ENCODE peak calls at places on chromosomes 16 and 17, in eight cellular contexts. One of them, this sample, is unnamed.

GRCh38 chr16:7363397-7364053 is 30.9 kb downstream of the RBFOX1 start:
- DNase-seq in A549: no peak
- DNase-seq in endothelial cell of umbilical vein: no peak
- DNase-seq in H1: no peak
- DNase-seq in HCT116: no peak
- DNase-seq in K562: no peak
- DNase-seq in HepG2: no peak
- DNase-seq in GM12878: no peak
- DNase-seq in this sample: no peak

GRCh38 chr17:51869387-51869786 is 289.1 kb downstream of the CA10 start:
- DNase-seq in A549: no peak
- DNase-seq in endothelial cell of umbilical vein: no peak
- DNase-seq in H1: peak
- DNase-seq in HCT116: no peak
- DNase-seq in K562: no peak
- DNase-seq in HepG2: peak
- DNase-seq in GM12878: no peak
- DNase-seq in this sample: peak

GRCh38 chr17:14068542-14069250 is 608 bp upstream of the COX10 start:
- DNase-seq in A549: no peak
- DNase-seq in endothelial cell of umbilical vein: no peak
- DNase-seq in H1: no peak
- DNase-seq in HCT116: no peak
- DNase-seq in K562: no peak
- DNase-seq in HepG2: no peak
- DNase-seq in GM12878: no peak
- DNase-seq in this sample: peak

GRCh38 chr16:50272111-50272571 is 5.8 kb downstream of the ADCY7 start:
- DNase-seq in A549: no peak
- DNase-seq in endothelial cell of umbilical vein: no peak
- DNase-seq in H1: no peak
- DNase-seq in HCT116: no peak
- DNase-seq in K562: no peak
- DNase-seq in HepG2: no peak
- DNase-seq in GM12878: no peak
- DNase-seq in this sample: no peak

GRCh38 chr17:59361916-59362810 is 30.7 kb downstream of the YPEL2 start:
- DNase-seq in A549: no peak
- DNase-seq in endothelial cell of umbilical vein: peak
- DNase-seq in H1: no peak
- DNase-seq in HCT116: no peak
- DNase-seq in K562: no peak
- DNase-seq in HepG2: no peak
- DNase-seq in GM12878: peak
- DNase-seq in this sample: no peak

GRCh38 chr16:69494993-69495392 is 70.6 kb downstream of the CYB5B start:
- DNase-seq in A549: no peak
- DNase-seq in endothelial cell of umbilical vein: peak
- DNase-seq in H1: peak
- DNase-seq in HCT116: peak
- DNase-seq in K562: peak
- DNase-seq in HepG2: peak
- DNase-seq in GM12878: no peak
- DNase-seq in this sample: peak

GRCh38 chr17:69141802-69142472 is at the start of gene ABCA6:
- DNase-seq in A549: no peak
- DNase-seq in endothelial cell of umbilical vein: peak
- DNase-seq in H1: no peak
- DNase-seq in HCT116: no peak
- DNase-seq in K562: no peak
- DNase-seq in HepG2: no peak
- DNase-seq in GM12878: no peak
- DNase-seq in this sample: no peak

GRCh38 chr16:81254919-81255526 is 16.5 kb downstream of the BCO1 start:
- DNase-seq in A549: no peak
- DNase-seq in endothelial cell of umbilical vein: no peak
- DNase-seq in H1: no peak
- DNase-seq in HCT116: no peak
- DNase-seq in K562: no peak
- DNase-seq in HepG2: no peak
- DNase-seq in GM12878: no peak
- DNase-seq in this sample: no peak

GRCh38 chr17:81684442-81684911 is 666 bp downstream of the HGS start:
- DNase-seq in A549: peak
- DNase-seq in endothelial cell of umbilical vein: peak
- DNase-seq in H1: no peak
- DNase-seq in HCT116: no peak
- DNase-seq in K562: no peak
- DNase-seq in HepG2: peak
- DNase-seq in GM12878: no peak
- DNase-seq in this sample: no peak

GRCh38 chr16:84451781-84452180 is 52.7 kb downstream of the MEAK7 start:
- DNase-seq in A549: no peak
- DNase-seq in endothelial cell of umbilical vein: no peak
- DNase-seq in H1: no peak
- DNase-seq in HCT116: no peak
- DNase-seq in K562: no peak
- DNase-seq in HepG2: no peak
- DNase-seq in GM12878: no peak
- DNase-seq in this sample: no peak

GRCh38 chr17:17696871-17697633 is 15.8 kb downstream of the RAI1 start:
- DNase-seq in A549: no peak
- DNase-seq in endothelial cell of umbilical vein: no peak
- DNase-seq in H1: no peak
- DNase-seq in HCT116: no peak
- DNase-seq in K562: no peak
- DNase-seq in HepG2: no peak
- DNase-seq in GM12878: no peak
- DNase-seq in this sample: no peak

GRCh38 chr16:16877061-16877460 is 498.1 kb downstream of the NPIPA7 start:
- DNase-seq in A549: no peak
- DNase-seq in endothelial cell of umbilical vein: no peak
- DNase-seq in H1: no peak
- DNase-seq in HCT116: no peak
- DNase-seq in K562: no peak
- DNase-seq in HepG2: no peak
- DNase-seq in GM12878: no peak
- DNase-seq in this sample: no peak

DNA sequence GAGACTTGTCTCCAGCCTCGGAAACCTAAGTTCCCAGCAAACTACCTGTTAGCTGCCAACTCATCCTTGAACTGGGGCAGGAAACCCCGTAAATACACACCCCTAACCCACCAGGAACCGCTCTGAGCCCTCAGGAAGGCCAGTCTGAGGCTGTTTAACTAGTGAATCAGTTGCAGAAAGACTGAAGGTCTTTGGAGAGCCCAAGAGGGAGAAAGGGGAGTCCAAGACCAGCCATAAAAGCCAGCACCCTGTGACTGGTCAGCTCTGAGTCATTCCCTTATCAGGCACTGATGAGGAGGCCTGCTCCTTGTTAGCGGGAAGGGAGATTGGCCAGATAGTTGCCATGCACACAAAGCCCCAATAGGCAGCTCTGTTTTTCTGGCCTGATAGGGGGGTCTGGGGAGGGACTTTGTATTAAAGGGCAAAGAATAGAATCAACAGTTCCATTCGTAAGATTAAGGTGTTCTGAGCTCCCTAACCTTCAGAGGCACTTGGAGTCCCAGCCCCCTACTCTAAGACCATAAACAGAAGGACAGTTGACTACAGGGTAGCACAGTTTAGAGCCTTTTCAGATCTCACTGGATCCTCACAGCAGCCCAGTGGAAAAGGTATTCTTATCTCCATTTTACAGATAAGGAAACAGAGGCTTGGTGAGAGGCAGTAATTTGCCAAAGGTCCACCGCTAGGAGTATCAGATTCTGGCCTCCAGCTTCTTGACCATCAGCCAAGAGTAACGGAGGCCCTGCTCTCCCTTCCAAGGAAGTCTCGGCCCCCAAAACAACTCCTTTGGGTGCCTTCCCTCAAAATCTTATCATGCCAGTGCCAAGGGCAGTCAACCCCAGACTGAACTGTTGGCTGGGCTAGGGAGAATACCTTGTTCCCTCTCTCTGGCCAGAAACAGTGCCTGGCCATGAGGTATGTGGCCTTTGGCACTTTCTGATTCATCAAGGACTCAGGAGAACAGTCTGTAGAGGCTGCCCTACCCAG is 2.2 kb upstream of the KRT19 start:
- DNase-seq in A549: peak
- DNase-seq in endothelial cell of umbilical vein: peak
- DNase-seq in H1: no peak
- DNase-seq in HCT116: peak
- DNase-seq in K562: peak
- DNase-seq in HepG2: peak
- DNase-seq in GM12878: no peak
- DNase-seq in this sample: peak
- TF ChIP-seq MAX in A549: peak
- TF ChIP-seq MAX in endothelial cell of umbilical vein: no peak
- TF ChIP-seq MAX in H1: no peak
- TF ChIP-seq MAX in HCT116: no peak
- TF ChIP-seq MAX in K562: no peak
- TF ChIP-seq MAX in HepG2: no peak
- TF ChIP-seq MAX in GM12878: no peak
- TF ChIP-seq MAX in this sample: no peak

DNA sequence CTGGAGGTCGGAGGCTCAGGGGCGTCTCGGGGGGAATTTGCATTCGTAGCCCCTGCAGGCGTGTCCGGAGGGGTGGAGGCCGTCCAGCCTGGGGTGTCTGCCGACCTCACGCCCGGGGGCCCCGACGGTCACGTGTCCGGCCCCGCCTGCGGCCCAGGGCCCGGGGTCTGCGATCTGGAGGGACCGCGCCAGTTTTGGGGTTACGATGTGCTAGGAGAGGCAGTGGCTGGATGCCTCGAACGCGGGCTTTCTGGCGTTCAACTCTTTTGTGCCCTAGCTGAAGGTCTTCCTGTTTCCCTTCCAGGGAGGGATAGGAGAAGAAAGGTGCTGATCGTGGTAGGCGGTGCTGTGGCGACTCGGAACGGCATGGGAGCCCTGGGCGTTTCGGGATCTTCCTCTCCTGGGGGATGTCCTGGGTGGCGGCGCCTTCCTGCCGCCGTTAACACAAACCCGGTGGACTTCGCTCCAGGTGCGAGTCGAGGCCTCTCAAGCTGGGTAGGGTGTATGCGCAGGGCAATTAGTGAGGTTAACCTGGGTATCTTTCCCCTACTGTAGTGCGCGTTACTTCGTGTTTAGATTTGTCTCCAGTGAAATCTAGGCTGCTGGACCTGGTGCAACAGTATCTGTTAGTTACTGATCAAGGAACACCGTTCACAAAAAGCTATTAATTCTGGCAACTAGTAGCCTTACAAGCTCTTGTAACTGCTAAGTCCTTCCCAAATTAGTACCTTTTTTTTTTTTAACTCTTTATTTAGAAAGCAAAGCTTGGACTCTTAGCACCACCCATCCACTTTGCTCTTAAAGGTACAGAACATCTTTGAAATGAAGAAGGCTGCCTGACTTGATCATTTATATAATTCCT is 1.3 kb downstream of the AKAP1 start:
- DNase-seq in A549: peak
- DNase-seq in endothelial cell of umbilical vein: peak
- DNase-seq in H1: peak
- DNase-seq in HCT116: no peak
- DNase-seq in K562: peak
- DNase-seq in HepG2: peak
- DNase-seq in GM12878: no peak
- DNase-seq in this sample: peak
- TF ChIP-seq POLR2A in A549: no peak
- TF ChIP-seq POLR2A in endothelial cell of umbilical vein: no peak
- TF ChIP-seq POLR2A in H1: no peak
- TF ChIP-seq POLR2A in HCT116: no peak
- TF ChIP-seq POLR2A in K562: no peak
- TF ChIP-seq POLR2A in HepG2: no peak
- TF ChIP-seq POLR2A in GM12878: no peak
- TF ChIP-seq POLR2A in this sample: no peak

GRCh38 chr16:1494129-1494640 is 1.0 kb downstream of the TELO2 start:
- DNase-seq in A549: peak
- DNase-seq in endothelial cell of umbilical vein: peak
- DNase-seq in H1: no peak
- DNase-seq in HCT116: no peak
- DNase-seq in K562: peak
- DNase-seq in HepG2: peak
- DNase-seq in GM12878: no peak
- DNase-seq in this sample: peak
- TF ChIP-seq CTCF in A549: peak
- TF ChIP-seq CTCF in endothelial cell of umbilical vein: peak
- TF ChIP-seq CTCF in H1: peak
- TF ChIP-seq CTCF in HCT116: peak
- TF ChIP-seq CTCF in K562: peak
- TF ChIP-seq CTCF in HepG2: peak
- TF ChIP-seq CTCF in GM12878: no peak
- TF ChIP-seq CTCF in this sample: no peak

DNA sequence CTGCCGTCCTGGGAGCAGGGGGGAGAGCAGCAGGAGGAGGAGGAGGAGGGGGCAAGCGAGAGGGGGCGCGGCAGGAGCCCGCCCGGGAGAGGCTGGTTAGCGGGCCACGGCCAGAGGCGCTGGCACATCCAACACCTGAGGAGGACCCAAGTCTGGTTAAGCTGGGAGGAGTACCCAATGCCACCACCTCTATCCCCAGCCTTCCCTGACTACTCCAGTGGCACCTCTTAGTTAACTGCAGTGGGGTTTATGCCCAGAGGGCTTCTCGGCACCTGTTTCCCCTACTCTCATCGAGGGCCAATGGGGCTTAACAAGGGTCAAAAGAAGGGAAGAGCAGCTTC is 5.6 kb downstream of the PHOSPHO1 start:
- DNase-seq in A549: no peak
- DNase-seq in endothelial cell of umbilical vein: no peak
- DNase-seq in H1: no peak
- DNase-seq in HCT116: no peak
- DNase-seq in K562: no peak
- DNase-seq in HepG2: no peak
- DNase-seq in GM12878: no peak
- DNase-seq in this sample: no peak
- TF ChIP-seq MAX in A549: no peak
- TF ChIP-seq MAX in endothelial cell of umbilical vein: no peak
- TF ChIP-seq MAX in H1: no peak
- TF ChIP-seq MAX in HCT116: no peak
- TF ChIP-seq MAX in K562: no peak
- TF ChIP-seq MAX in HepG2: no peak
- TF ChIP-seq MAX in GM12878: no peak
- TF ChIP-seq MAX in this sample: no peak